ENCODE peak calls at places on chromosomes 11 and 22, in four cellular contexts. One of them, this sample, is unnamed.

GRCh38 chr11:129995163-129995562 is 7.5 kb downstream of the PRDM10 start:
- DNase-seq in ACHN: no peak
- DNase-seq in heart right ventricle: no peak
- DNase-seq in lower lobe of right lung: no peak
- DNase-seq in this sample: no peak

GRCh38 chr11:69878144-69878883 is 59.1 kb upstream of the FGF3 start:
- DNase-seq in lower lobe of right lung: peak
- DNase-seq in heart right ventricle: no peak
- DNase-seq in ACHN: no peak
- DNase-seq in this sample: peak

GRCh38 chr11:30023037-30023436 is 6.2 kb upstream of the KCNA4 start:
- DNase-seq in ACHN: no peak
- DNase-seq in lower lobe of right lung: no peak
- DNase-seq in heart right ventricle: no peak
- DNase-seq in this sample: peak

GRCh38 chr11:114322934-114323333 is 26.7 kb downstream of the NNMT start:
- DNase-seq in ACHN: no peak
- DNase-seq in heart right ventricle: no peak
- DNase-seq in lower lobe of right lung: no peak
- DNase-seq in this sample: no peak

GRCh38 chr11:134577801-134578200 is 165.8 kb upstream of the B3GAT1 start:
- DNase-seq in heart right ventricle: no peak
- DNase-seq in lower lobe of right lung: no peak
- DNase-seq in ACHN: no peak
- DNase-seq in this sample: no peak

GRCh38 chr22:42418811-42419243 is 13.4 kb downstream of the NFAM1 start:
- DNase-seq in ACHN: no peak
- DNase-seq in heart right ventricle: no peak
- DNase-seq in lower lobe of right lung: peak
- DNase-seq in this sample: no peak

GRCh38 chr11:71485466-71485865 is 32.5 kb downstream of the NADSYN1 start:
- DNase-seq in ACHN: no peak
- DNase-seq in heart right ventricle: no peak
- DNase-seq in lower lobe of right lung: no peak
- DNase-seq in this sample: no peak

GRCh38 chr22:30186535-30186934 is 60.0 kb downstream of the LIF start:
- DNase-seq in heart right ventricle: no peak
- DNase-seq in ACHN: no peak
- DNase-seq in lower lobe of right lung: no peak
- DNase-seq in this sample: no peak

GRCh38 chr11:2777396-2777795 is 77.6 kb upstream of the KCNQ1OT1 start:
- DNase-seq in ACHN: peak
- DNase-seq in lower lobe of right lung: peak
- DNase-seq in heart right ventricle: peak
- DNase-seq in this sample: no peak

GRCh38 chr22:32777997-32778396 is 23.5 kb upstream of the TIMP3 start:
- DNase-seq in heart right ventricle: no peak
- DNase-seq in lower lobe of right lung: no peak
- DNase-seq in ACHN: no peak
- DNase-seq in this sample: no peak

GRCh38 chr11:620201-620600 is 4.5 kb upstream of the IRF7 start:
- DNase-seq in lower lobe of right lung: no peak
- DNase-seq in ACHN: no peak
- DNase-seq in heart right ventricle: no peak
- DNase-seq in this sample: peak

GRCh38 chr11:97965849-97966646 is 1054.7 kb upstream of the CNTN5 start:
- DNase-seq in ACHN: peak
- DNase-seq in lower lobe of right lung: no peak
- DNase-seq in heart right ventricle: no peak
- DNase-seq in this sample: no peak

GRCh38 chr22:45136594-45136993 is 27.1 kb upstream of the NUP50 start:
- DNase-seq in ACHN: no peak
- DNase-seq in heart right ventricle: no peak
- DNase-seq in lower lobe of right lung: no peak
- DNase-seq in this sample: no peak

GRCh38 chr11:102546923-102547471 is 16.4 kb upstream of the MMP7 start:
- DNase-seq in ACHN: no peak
- DNase-seq in lower lobe of right lung: peak
- DNase-seq in heart right ventricle: no peak
- DNase-seq in this sample: no peak

GRCh38 chr11:72227316-72228228 is 3.0 kb downstream of the INPPL1 start:
- DNase-seq in heart right ventricle: no peak
- DNase-seq in ACHN: no peak
- DNase-seq in lower lobe of right lung: no peak
- DNase-seq in this sample: no peak

GRCh38 chr22:43994006-43994405 is 30.1 kb upstream of the PARVB start:
- DNase-seq in heart right ventricle: no peak
- DNase-seq in lower lobe of right lung: peak
- DNase-seq in ACHN: no peak
- DNase-seq in this sample: no peak

GRCh38 chr11:128878455-128878854 is 11.4 kb upstream of the KCNJ1 start:
- DNase-seq in ACHN: no peak
- DNase-seq in heart right ventricle: no peak
- DNase-seq in lower lobe of right lung: no peak
- DNase-seq in this sample: no peak

GRCh38 chr22:20440637-20441591 is 3.3 kb upstream of the SCARF2 start:
- DNase-seq in heart right ventricle: no peak
- DNase-seq in ACHN: no peak
- DNase-seq in lower lobe of right lung: peak
- DNase-seq in this sample: peak

GRCh38 chr22:26892401-26893033 is 235.1 kb downstream of the MIAT start:
- DNase-seq in lower lobe of right lung: peak
- DNase-seq in heart right ventricle: no peak
- DNase-seq in ACHN: no peak
- DNase-seq in this sample: peak

GRCh38 chr11:13258855-13259254 is 18.7 kb upstream of the BMAL1 start:
- DNase-seq in lower lobe of right lung: no peak
- DNase-seq in ACHN: no peak
- DNase-seq in heart right ventricle: no peak
- DNase-seq in this sample: no peak

GRCh38 chr22:27302501-27302900 is 499.1 kb downstream of the MN1 start:
- DNase-seq in ACHN: no peak
- DNase-seq in lower lobe of right lung: no peak
- DNase-seq in heart right ventricle: no peak
- DNase-seq in this sample: no peak

GRCh38 chr11:78063440-78064181 is at the start of gene THRSP:
- DNase-seq in heart right ventricle: no peak
- DNase-seq in lower lobe of right lung: no peak
- DNase-seq in ACHN: no peak
- DNase-seq in this sample: peak

GRCh38 chr11:66068923-66069714 is 953 bp upstream of the PACS1 start:
- DNase-seq in lower lobe of right lung: no peak
- DNase-seq in ACHN: peak
- DNase-seq in heart right ventricle: peak
- DNase-seq in this sample: peak

GRCh38 chr11:78300108-78300507 is 111.4 kb downstream of the USP35 start:
- DNase-seq in heart right ventricle: no peak
- DNase-seq in lower lobe of right lung: no peak
- DNase-seq in ACHN: no peak
- DNase-seq in this sample: no peak

GRCh38 chr11:59030037-59030436 is 56.1 kb upstream of the GLYATL1B start:
- DNase-seq in heart right ventricle: no peak
- DNase-seq in ACHN: no peak
- DNase-seq in lower lobe of right lung: no peak
- DNase-seq in this sample: no peak

GRCh38 chr22:26428515-26429457 is at the start of gene ASPHD2:
- DNase-seq in heart right ventricle: peak
- DNase-seq in lower lobe of right lung: peak
- DNase-seq in ACHN: peak
- DNase-seq in this sample: peak

GRCh38 chr11:109697140-109697843 is 275.3 kb downstream of the C11orf87 start:
- DNase-seq in lower lobe of right lung: no peak
- DNase-seq in ACHN: peak
- DNase-seq in heart right ventricle: no peak
- DNase-seq in this sample: peak

GRCh38 chr11:47415949-47416472 is 7.6 kb downstream of the SLC39A13 start:
- DNase-seq in heart right ventricle: peak
- DNase-seq in lower lobe of right lung: peak
- DNase-seq in ACHN: peak
- DNase-seq in this sample: peak

GRCh38 chr11:86672007-86672621 is at the start of gene ME3:
- DNase-seq in heart right ventricle: peak
- DNase-seq in ACHN: peak
- DNase-seq in lower lobe of right lung: peak
- DNase-seq in this sample: peak

This sample was measured in upper lobe of left lung.